ENCODE peak calls at places on chromosomes 12 and 14, in seven cellular contexts. M is A549, B is left lung, S is breast epithelium, K is RWPE2, H is pancreas, I is tibial artery. C is an unnamed sample.

GRCh38 chr14:25042362-25043299 is 7.3 kb downstream of the STXBP6 start:
- DNase-seq in I (no peak), B (no peak), K (no peak), M (no peak), H (no peak), S (no peak), C (no peak)

GRCh38 chr12:873954-874353 is 75.5 kb downstream of the RAD52 start:
- DNase-seq in B (no peak), K (no peak), I (no peak), S (no peak), M (no peak), H (no peak), C (no peak)

GRCh38 chr12:65881965-65882413 is 57.7 kb downstream of the HMGA2 start:
- DNase-seq in M (no peak), H (peak), B (peak), S (peak), I (peak), K (no peak), C (peak)

GRCh38 chr14:92789457-92790089 is 4.5 kb upstream of the GOLGA5 start:
- DNase-seq in K (no peak), B (no peak), H (no peak), I (no peak), M (no peak), S (no peak), C (no peak)

GRCh38 chr14:26163761-26164160 is 434.1 kb downstream of the NOVA1 start:
- DNase-seq in B (no peak), S (no peak), M (no peak), K (no peak), H (no peak), I (no peak), C (no peak)

GRCh38 chr14:24612186-24612585 is 2.7 kb upstream of the GZMH start:
- DNase-seq in M (no peak), I (no peak), B (no peak), H (no peak), K (no peak), S (no peak), C (no peak)

GRCh38 chr12:126198966-126199692 is 1133.9 kb downstream of the AACS start:
- DNase-seq in S (no peak), H (peak), I (no peak), B (peak), M (no peak), K (no peak), C (no peak)

GRCh38 chr14:32635103-32635719 is 303.5 kb upstream of the NPAS3 start:
- DNase-seq in K (no peak), B (no peak), S (no peak), I (no peak), M (no peak), H (no peak), C (no peak)

GRCh38 chr12:84974177-84974815 is 61.7 kb upstream of the SLC6A15 start:
- DNase-seq in M (no peak), H (no peak), K (no peak), S (no peak), B (no peak), I (no peak), C (no peak)

GRCh38 chr12:111840831-111841230 is 1.2 kb upstream of the MAPKAPK5 start:
- DNase-seq in I (no peak), M (no peak), B (no peak), K (no peak), S (no peak), H (no peak), C (no peak)

GRCh38 chr14:54775486-54776100 is 127.0 kb downstream of the GCH1 start:
- DNase-seq in B (no peak), M (no peak), K (no peak), I (no peak), S (no peak), H (no peak), C (no peak)

GRCh38 chr12:18267427-18267826 is 6.1 kb downstream of the PIK3C2G start:
- DNase-seq in B (no peak), H (no peak), S (no peak), I (no peak), K (no peak), M (no peak), C (no peak)

GRCh38 chr12:25994252-25994651 is 35.8 kb downstream of the RASSF8 start:
- DNase-seq in M (no peak), K (no peak), S (no peak), B (no peak), I (no peak), H (no peak), C (no peak)

DNA sequence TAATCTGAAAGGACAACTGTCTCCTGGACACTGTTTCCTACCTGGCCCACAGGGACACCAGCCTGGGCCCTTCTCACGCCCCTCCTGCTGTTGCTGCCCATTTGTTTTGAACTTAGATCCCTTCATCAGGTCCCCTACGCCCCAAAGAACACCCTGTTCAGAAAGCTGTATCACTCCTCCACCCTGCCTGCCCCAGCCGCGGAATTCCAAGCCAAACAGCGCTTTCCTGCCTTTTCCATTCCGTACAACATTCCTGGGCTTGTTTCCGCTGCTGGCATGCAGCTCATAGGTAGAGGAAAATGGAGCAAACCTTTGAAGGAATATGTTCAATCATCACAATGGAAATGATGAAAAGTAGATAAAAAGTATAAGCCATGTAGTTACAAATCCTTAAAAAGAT is 12.8 kb upstream of the GSG1 start:
- DNase-seq in K (no peak), H (no peak), B (no peak), S (no peak), M (no peak), I (no peak), C (no peak)
- H3K27ac ChIP-seq in K (no peak), H (no peak), B (no peak), S (peak), M (no peak), I (no peak), C (no peak)

GRCh38 chr12:39592295-39592694 is 27.3 kb downstream of the ABCD2 start:
- DNase-seq in M (no peak), I (no peak), S (no peak), K (no peak), H (no peak), B (no peak), C (no peak)

DNA sequence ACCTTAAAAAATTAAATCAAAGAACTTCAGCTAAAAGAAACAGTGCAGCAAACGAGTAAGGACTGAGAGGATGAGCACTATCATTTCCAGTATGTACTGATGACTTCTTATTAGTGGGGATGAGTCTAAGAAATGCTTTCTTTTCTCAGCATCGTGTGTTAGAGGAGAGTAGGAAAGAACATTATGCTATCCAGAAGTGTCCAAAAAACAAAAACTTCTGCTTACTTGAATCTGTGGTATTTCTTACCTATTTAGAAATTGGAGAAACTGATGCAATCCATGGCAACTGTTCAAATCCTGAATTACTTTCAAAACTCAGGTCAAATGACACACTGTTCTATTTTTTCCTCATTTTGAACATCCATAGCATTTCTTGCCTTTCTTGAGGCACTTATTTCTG is 23.7 kb downstream of the ABCD2 start:
- DNase-seq in K (no peak), I (no peak), H (no peak), B (no peak), M (no peak), S (no peak), C (no peak)
- H3K4me3 ChIP-seq in K (no peak), I (no peak), H (no peak), B (no peak), M (no peak), S (no peak), C (no peak)

DNA sequence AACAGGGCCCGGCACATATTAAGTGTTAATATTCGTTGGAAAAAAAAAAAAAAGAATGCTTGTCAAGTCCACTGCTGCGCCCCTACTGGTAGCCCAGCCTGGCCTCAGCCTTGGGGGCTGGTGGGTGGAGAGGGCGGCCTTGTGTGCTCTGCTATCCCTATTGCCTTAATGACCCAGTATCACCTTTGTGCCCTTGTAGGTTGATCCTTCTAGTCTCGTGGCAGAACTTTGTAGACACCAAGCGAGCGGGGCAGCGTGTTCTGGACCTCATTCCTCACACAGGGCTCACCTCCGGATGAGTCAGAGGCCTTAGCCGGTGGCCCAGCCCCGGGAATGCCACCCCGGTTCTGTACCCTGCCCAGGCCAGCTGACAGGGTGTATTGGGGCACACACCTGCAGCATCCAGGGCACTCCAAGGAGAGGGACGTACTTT is 1.8 kb upstream of the RCOR1 start:
- DNase-seq in H (peak), B (no peak), S (no peak), K (no peak), M (peak), I (peak), C (no peak)
- TF ChIP-seq CTCF in H (no peak), B (no peak), S (peak), K (peak), M (peak), I (no peak), C (no peak)

DNA sequence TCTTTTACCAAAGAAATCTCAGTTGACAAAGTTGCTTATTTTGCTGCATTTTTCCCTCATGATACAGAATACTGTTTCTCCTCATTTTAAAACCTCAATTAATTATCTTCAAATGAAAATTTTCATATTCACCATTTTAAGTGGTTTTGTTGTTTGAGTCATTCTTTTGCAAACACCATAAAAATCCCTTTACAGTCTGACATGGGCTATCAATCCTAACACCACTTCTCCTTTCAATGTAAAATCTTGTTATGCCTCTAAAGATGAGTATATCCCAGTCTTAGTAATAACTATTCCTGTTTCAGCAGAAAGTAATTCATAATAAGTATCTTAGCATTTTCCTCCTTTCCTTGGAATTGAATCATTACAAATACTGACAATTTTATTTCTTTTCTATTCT is 192.2 kb downstream of the SYT1 start:
- DNase-seq in K (no peak), M (no peak), B (no peak), I (no peak), H (no peak), S (no peak), C (no peak)
- H3K27ac ChIP-seq in K (no peak), M (peak), B (no peak), I (no peak), H (no peak), S (no peak), C (no peak)

DNA sequence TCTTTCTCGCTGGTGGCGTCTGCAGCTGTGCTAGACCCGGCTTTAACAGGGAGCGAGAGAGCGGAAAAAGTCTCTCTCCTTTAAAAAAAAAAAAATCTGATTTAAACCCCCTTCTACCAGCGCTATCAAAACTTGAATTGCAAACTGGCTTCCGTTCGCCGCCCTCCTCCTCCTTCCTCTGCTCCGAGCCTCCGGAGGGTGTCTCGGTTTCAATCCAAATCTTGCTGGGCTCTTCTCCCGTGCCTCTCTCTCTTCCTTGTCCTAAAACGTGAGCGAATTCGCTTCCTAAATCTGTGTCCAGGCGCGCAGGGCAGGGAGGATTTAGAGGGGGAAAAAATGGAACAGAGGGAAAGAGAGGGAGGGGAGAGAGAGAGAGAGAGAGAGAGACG is 272 bp downstream of the TBX3 start:
- DNase-seq in S (no peak), K (no peak), B (no peak), I (no peak), H (no peak), M (no peak), C (no peak)
- H3K4me3 ChIP-seq in S (peak), K (peak), B (peak), I (peak), H (peak), M (peak), C (peak)

GRCh38 chr12:5489760-5490432 is 58.0 kb downstream of the NTF3 start:
- DNase-seq in B (no peak), H (no peak), I (peak), M (no peak), K (no peak), S (no peak), C (no peak)
- TF ChIP-seq CTCF in B (no peak), H (no peak), I (no peak), M (no peak), K (no peak), S (no peak), C (no peak)

DNA sequence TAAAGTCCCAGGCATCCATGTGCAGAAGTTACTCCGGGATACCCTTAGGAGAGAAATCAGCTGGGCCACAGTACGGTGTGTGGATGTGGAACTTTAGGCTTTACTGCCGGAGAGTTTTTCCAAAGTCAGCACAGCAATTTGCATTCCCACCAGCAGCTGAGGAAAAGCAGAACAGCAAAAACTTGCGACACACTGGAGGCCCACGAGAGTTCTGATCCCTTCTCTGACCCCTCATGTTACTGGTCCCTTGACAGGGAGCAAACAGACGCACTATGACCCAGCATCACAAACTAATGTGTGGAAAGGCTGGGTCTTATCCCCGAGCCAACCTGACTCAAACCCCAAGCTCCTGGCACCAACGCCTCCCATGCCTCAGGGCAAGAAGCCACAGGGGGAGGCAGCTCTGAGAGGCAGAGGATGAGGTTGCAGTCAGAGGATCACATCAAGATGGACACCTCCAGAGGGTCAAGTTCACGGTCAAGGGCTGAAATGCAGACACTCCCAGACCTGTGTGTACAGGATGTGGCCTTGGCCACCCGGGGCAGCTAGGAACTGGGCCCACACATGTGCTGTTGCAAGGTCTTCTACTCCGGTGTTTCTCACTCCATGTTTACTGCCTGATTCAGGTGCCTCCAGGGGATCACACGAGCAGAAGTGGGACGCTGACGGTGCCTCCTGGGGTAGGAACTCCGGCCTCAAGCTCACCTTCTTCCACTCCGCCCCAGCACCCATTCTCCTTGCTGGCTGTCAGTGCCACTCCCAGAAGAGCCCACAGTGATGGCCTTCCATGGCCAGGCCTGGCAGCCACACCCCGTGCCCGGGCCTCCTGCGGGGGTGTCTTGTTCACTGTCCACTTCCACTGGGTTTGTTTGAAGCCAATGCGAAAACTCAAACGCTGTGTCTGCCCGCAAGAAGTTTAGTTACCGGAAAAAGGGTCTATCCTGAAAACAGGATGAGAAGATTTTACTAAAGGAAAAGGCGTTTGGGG is 38.4 kb downstream of the CCDC88C start:
- DNase-seq in S (no peak), K (no peak), H (no peak), M (no peak), B (no peak), I (no peak), C (no peak)
- H3K27ac ChIP-seq in S (peak), K (no peak), H (no peak), M (no peak), B (no peak), I (no peak), C (no peak)

GRCh38 chr12:46219892-46220655 is 48.8 kb downstream of the SLC38A1 start:
- DNase-seq in S (no peak), B (no peak), I (no peak), M (no peak), K (peak), H (no peak), C (no peak)

GRCh38 chr12:46223047-46223446 is 45.8 kb downstream of the SLC38A1 start:
- DNase-seq in S (no peak), K (no peak), M (no peak), B (no peak), H (no peak), I (no peak), C (no peak)

GRCh38 chr12:46221255-46222128 is 47.4 kb downstream of the SLC38A1 start:
- DNase-seq in I (no peak), H (no peak), S (no peak), K (no peak), M (no peak), B (no peak), C (no peak)

GRCh38 chr12:46224401-46224800 is 44.4 kb downstream of the SLC38A1 start:
- DNase-seq in I (peak), M (no peak), B (no peak), H (no peak), S (no peak), K (no peak), C (no peak)

DNA sequence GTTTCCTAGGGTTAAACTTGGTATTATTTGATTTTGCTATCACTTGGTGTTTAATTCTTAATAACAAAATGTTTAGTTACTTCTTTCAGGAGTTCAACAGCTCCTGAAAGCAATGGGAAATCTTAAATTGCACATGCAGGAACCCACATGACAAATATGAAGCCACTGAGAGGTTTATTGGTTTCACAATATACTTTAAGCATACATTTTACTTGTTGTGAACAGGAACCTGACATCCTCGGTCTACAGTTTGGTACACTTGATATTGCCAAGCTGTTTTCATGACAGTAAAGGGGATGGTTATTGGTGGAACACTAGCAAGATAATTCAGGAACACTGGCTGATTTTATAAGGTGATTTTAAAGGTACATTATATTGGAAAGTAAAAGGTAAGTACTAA is 46.2 kb downstream of the SLC38A1 start:
- DNase-seq in I (no peak), K (no peak), B (no peak), M (no peak), S (no peak), H (no peak), C (no peak)
- H3K4me3 ChIP-seq in I (no peak), K (no peak), B (no peak), M (no peak), S (no peak), H (no peak), C (no peak)

GRCh38 chr12:87866602-87867292 is 162.5 kb downstream of the C12orf50 start:
- DNase-seq in S (no peak), I (no peak), M (no peak), H (no peak), B (no peak), K (no peak), C (no peak)
- TF ChIP-seq CTCF in S (no peak), I (no peak), M (peak), H (no peak), B (no peak), K (peak), C (no peak)

GRCh38 chr12:123129651-123130050 is 21.2 kb downstream of the PITPNM2 start:
- DNase-seq in S (no peak), I (no peak), B (no peak), H (no peak), M (no peak), K (no peak), C (no peak)

GRCh38 chr12:123121670-123122069 is 29.2 kb downstream of the PITPNM2 start:
- DNase-seq in I (no peak), S (no peak), B (no peak), K (no peak), M (no peak), H (no peak), C (no peak)

GRCh38 chr12:123122649-123123048 is 28.2 kb downstream of the PITPNM2 start:
- DNase-seq in B (no peak), M (no peak), I (no peak), H (no peak), K (no peak), S (no peak), C (no peak)

GRCh38 chr12:123131291-123131831 is 19.5 kb downstream of the PITPNM2 start:
- DNase-seq in M (no peak), S (no peak), I (no peak), K (no peak), H (no peak), B (no peak), C (no peak)

DNA sequence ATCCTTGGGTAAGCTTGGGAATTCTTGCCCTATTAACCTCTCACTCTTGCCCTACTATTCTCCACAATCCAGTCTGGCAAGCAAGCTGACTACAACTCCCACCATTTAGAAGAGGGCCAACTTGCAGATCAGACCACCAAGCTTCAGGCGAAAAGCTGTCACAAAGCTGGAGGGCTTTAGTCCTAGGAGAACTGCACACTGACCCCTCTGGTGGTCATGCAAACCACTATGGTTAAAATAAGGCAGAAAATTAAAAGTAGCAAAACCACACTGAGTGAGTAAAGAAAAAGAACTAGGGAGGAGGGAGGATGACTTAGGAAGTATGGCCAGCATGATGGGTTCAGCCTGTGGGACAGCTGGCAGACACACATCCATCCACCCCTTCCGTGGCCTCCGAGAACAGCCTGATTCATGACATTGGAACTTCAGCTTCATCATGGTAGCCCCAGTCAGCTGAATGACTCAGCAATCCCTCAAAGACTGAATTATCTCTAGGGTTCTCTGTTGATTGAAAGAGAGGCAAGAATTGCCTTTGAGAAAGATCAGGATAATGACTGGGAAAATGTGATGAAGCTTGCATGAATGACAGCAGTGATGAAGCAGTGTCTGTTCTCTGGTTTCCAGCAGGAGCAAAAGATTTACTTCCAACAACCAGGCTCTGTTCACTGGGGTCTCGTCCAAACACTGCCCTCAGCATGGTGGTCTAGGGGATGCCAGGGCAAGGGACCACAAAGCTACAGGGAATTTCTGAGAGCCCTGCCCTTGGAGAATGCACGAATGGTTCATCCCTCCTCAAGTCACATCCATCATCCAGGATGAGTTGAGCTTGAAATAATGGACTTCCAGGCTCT is 24.4 kb downstream of the PITPNM2 start:
- DNase-seq in H (no peak), I (peak), M (peak), K (peak), B (peak), S (no peak), C (no peak)
- H3K27ac ChIP-seq in H (no peak), I (peak), M (peak), K (peak), B (no peak), S (no peak), C (no peak)